ENCODE peak calls at places on chromosomes 6 and 20, in five cellular contexts. C is tibial artery, N is testis, I is pancreas, Q is HCT116. D is an unnamed sample.

GRCh38 chr20:49037962-49038387 is 8.1 kb upstream of the CSE1L start:
- DNase-seq in N (no peak), Q (no peak), C (no peak), I (no peak), D (no peak)

GRCh38 chr6:143005816-143006215 is 54.9 kb upstream of the AIG1 start:
- DNase-seq in N (no peak), I (no peak), C (no peak), Q (no peak), D (no peak)

GRCh38 chr6:33207569-33208088 is 671 bp upstream of the RING1 start:
- DNase-seq in Q (no peak), N (peak), C (peak), I (peak), D (peak)

GRCh38 chr6:151089916-151090443 is 149.8 kb upstream of the AKAP12 start:
- DNase-seq in Q (no peak), N (no peak), I (no peak), C (no peak), D (no peak)

GRCh38 chr6:28922004-28922840 is 1.6 kb downstream of the TRIM27 start:
- DNase-seq in I (no peak), C (no peak), Q (peak), N (peak), D (no peak)

GRCh38 chr6:139344186-139344963 is 30.1 kb downstream of the CITED2 start:
- DNase-seq in Q (no peak), C (no peak), I (no peak), N (no peak), D (no peak)

GRCh38 chr20:55744896-55745295 is 260.4 kb downstream of the CBLN4 start:
- DNase-seq in Q (no peak), C (no peak), N (peak), I (no peak), D (no peak)

GRCh38 chr20:49385471-49385870 is 97.0 kb downstream of the KCNB1 start:
- DNase-seq in N (peak), C (no peak), Q (peak), I (no peak), D (no peak)

GRCh38 chr20:43603124-43603523 is 12.4 kb downstream of the IFT52 start:
- DNase-seq in I (no peak), C (no peak), Q (no peak), N (no peak), D (no peak)

GRCh38 chr6:113854531-113855499 is 2.3 kb upstream of the MARCKS start:
- DNase-seq in N (peak), C (peak), Q (no peak), I (peak), D (peak)

GRCh38 chr6:134289204-134289575 is 28.7 kb downstream of the SGK1 start:
- DNase-seq in I (no peak), C (no peak), N (no peak), Q (no peak), D (no peak)

GRCh38 chr6:38350882-38351281 is 288.8 kb downstream of the BTBD9 start:
- DNase-seq in Q (no peak), N (no peak), C (no peak), I (no peak), D (no peak)

GRCh38 chr6:34901930-34902329 is 12.9 kb downstream of the ANKS1A start:
- DNase-seq in C (no peak), Q (no peak), N (no peak), I (no peak), D (no peak)

GRCh38 chr6:10381830-10382208 is 33.1 kb downstream of the TFAP2A start:
- DNase-seq in N (no peak), Q (no peak), I (no peak), C (no peak), D (no peak)

GRCh38 chr6:52511572-52512151 is 65.2 kb downstream of the TRAM2 start:
- DNase-seq in C (no peak), N (no peak), I (no peak), Q (no peak), D (no peak)

GRCh38 chr6:33008944-33009861 is at the start of gene HLA-DOA:
- DNase-seq in N (peak), C (no peak), Q (peak), I (no peak), D (no peak)

GRCh38 chr20:51731771-51732453 is 36.3 kb downstream of the ATP9A start:
- DNase-seq in Q (no peak), C (no peak), N (peak), I (no peak), D (no peak)
- H3K27ac ChIP-seq in Q (no peak), C (peak), N (peak), I (no peak), D (peak)

GRCh38 chr6:125815050-125815910 is 24.5 kb downstream of the NCOA7 start:
- DNase-seq in I (no peak), C (no peak), Q (no peak), N (no peak), D (no peak)
- H3K4me3 ChIP-seq in I (peak), C (no peak), Q (no peak), N (no peak), D (peak)

GRCh38 chr6:83859410-83860346 is at the start of gene CYB5R4:
- DNase-seq in C (peak), Q (peak), N (peak), I (peak), D (peak)
- H3K27ac ChIP-seq in C (peak), Q (peak), N (peak), I (peak), D (peak)

GRCh38 chr6:72403413-72403812 is 218.5 kb upstream of the KCNQ5 start:
- DNase-seq in I (no peak), Q (no peak), C (no peak), N (no peak), D (no peak)
- H3K4me3 ChIP-seq in I (no peak), Q (no peak), C (no peak), N (no peak), D (no peak)

DNA sequence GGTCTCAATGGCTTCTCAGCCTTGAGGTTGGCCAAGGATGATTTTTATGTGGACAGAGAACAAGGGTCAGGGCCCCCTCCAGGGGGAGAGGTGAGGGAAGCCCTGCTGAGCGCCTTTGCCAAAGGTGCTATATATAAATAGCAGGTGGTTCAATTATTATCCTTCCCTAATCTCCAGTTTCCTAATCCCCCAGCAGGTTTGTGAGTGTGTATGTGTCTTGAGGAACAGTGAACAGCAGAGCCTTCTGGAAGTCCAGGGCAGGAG is 3.2 kb upstream of the SIRPA start:
- DNase-seq in Q (no peak), C (no peak), I (no peak), N (no peak), D (no peak)
- H3K27ac ChIP-seq in Q (no peak), C (no peak), I (no peak), N (no peak), D (no peak)

DNA sequence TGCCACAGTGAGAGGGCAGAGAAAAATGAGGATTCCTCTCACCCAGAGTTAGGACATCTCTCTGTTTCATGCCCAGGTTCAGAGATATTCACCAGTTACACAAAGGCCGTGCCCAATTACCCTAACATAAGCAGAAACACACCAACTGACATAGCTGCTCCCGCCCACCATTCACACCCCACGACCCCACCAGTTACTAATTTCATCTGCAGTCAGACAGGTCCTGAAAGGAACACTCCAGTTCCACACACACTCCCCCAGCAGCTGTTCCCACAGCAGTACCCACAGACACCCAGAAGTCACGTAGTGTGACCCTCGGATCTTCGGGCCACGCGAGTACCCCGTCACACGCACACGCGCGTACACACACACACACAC is 532 bp downstream of the TMEM74B start:
- DNase-seq in C (no peak), N (no peak), Q (no peak), I (no peak), D (no peak)
- H3K4me3 ChIP-seq in C (no peak), N (peak), Q (peak), I (peak), D (peak)

GRCh38 chr6:31729515-31729978 is 448 bp upstream of the DDAH2 start:
- DNase-seq in Q (peak), C (peak), I (peak), N (peak), D (peak)
- H3K27ac ChIP-seq in Q (peak), C (peak), I (peak), N (peak), D (peak)

DNA sequence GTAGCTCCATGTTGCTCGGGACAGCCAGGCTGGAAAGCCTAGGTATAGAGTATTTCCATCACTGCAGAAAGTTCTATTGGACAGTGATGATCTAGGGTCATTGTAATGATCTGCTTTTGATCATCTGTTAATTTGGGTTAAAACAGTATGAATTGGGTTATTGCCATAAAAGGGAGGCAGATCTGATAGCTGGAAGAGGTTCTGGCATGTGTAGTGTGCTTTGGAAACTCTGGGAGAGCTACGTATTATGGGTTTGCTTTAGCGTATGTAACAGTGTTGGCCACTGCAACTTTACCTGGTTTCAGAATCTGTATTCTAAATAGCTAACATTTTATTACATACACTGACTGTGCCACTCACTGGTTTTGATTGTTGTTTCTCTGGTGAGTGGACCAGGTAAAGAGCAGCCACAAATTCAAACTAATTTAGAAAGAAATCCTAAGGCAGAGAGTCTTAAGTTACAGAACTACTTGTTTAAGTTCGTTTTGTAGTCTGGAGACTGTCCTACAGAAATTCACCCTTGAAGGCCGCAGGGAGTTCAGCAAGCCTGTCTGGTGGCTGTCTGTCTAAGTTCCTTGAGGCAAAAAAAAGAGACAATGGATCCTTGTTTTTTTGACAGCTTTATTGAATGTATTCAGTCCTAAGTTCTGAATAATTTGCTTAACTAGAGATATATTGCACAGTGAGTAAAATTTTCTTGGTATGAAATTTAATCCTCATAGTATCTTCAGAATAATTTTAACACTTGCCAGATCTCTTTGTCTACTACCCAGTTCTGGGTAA is 300.2 kb downstream of the PRL start:
- DNase-seq in C (no peak), Q (no peak), N (no peak), I (no peak), D (no peak)
- H3K4me3 ChIP-seq in C (no peak), Q (no peak), N (no peak), I (no peak), D (no peak)

GRCh38 chr20:2329286-2329685 is 33.5 kb downstream of the TGM3 start:
- DNase-seq in I (no peak), Q (no peak), C (no peak), N (no peak), D (no peak)

GRCh38 chr20:2331901-2332565 is 36.2 kb downstream of the TGM3 start:
- DNase-seq in C (no peak), N (no peak), Q (no peak), I (no peak), D (no peak)

GRCh38 chr20:2327620-2328555 is 32.1 kb downstream of the TGM3 start:
- DNase-seq in I (no peak), N (no peak), C (no peak), Q (no peak), D (no peak)

GRCh38 chr20:2331092-2331491 is 35.3 kb downstream of the TGM3 start:
- DNase-seq in Q (no peak), C (no peak), N (no peak), I (no peak), D (no peak)

GRCh38 chr20:2330090-2330695 is 34.4 kb downstream of the TGM3 start:
- DNase-seq in I (no peak), C (no peak), Q (no peak), N (no peak), D (no peak)
- H3K27ac ChIP-seq in I (no peak), C (no peak), Q (no peak), N (no peak), D (no peak)

GRCh38 chr6:69665437-69665836 is 131.4 kb downstream of the LMBRD1 start:
- DNase-seq in C (no peak), N (no peak), I (no peak), Q (no peak), D (no peak)
- H3K4me3 ChIP-seq in C (no peak), N (no peak), I (no peak), Q (no peak), D (no peak)

D was measured in heart right ventricle.